ENCODE peak calls at places on chromosome 12, in seven cellular contexts. C is CD4-positive, alpha-beta memory T cell; V is NCI-H748 treated with DMSO at 0.1 percent for 48 hours; P is left cardiac atrium; K is T-helper 9 cell; T is ELR; Z is NCI-H1105. B is an unnamed sample.

GRCh38 chr12:27573972-27574371 is 50.0 kb downstream of the PPFIBP1 start:
- DNase-seq in C (no peak), V (no peak), P (no peak), K (no peak), T (peak), Z (no peak), B (no peak)

GRCh38 chr12:70652451-70652850 is 15.2 kb upstream of the PTPRB start:
- DNase-seq in C (no peak), V (no peak), P (no peak), K (no peak), T (no peak), Z (no peak), B (no peak)

GRCh38 chr12:112473056-112473455 is 54.3 kb downstream of the PTPN11 start:
- DNase-seq in C (no peak), V (no peak), P (no peak), K (no peak), T (peak), Z (no peak), B (no peak)

GRCh38 chr12:7100239-7100638 is 8.0 kb upstream of the C1R start:
- DNase-seq in C (no peak), V (no peak), P (no peak), K (no peak), T (no peak), Z (peak), B (no peak)

GRCh38 chr12:52139579-52140062 is 52.2 kb downstream of the KRT80 start:
- DNase-seq in C (peak), V (peak), P (no peak), K (peak), T (peak), Z (no peak), B (peak)

GRCh38 chr12:116196226-116196625 is 81.3 kb downstream of the MED13L start:
- DNase-seq in C (no peak), V (no peak), P (no peak), K (no peak), T (no peak), Z (no peak), B (no peak)

GRCh38 chr12:68610435-68611093 is at the start of gene RAP1B:
- DNase-seq in C (peak), V (peak), P (peak), K (peak), T (peak), Z (peak), B (peak)

GRCh38 chr12:68240079-68240478 is 13.3 kb downstream of the IL22 start:
- DNase-seq in C (no peak), V (no peak), P (no peak), K (no peak), T (peak), Z (no peak), B (no peak)

GRCh38 chr12:68557011-68557715 is 53.5 kb upstream of the RAP1B start:
- DNase-seq in C (no peak), V (no peak), P (no peak), K (no peak), T (peak), Z (no peak), B (no peak)

GRCh38 chr12:12505544-12506501 is 56.8 kb downstream of the DUSP16 start:
- DNase-seq in C (peak), V (no peak), P (no peak), K (no peak), T (peak), Z (no peak), B (no peak)

B was measured in DND-41.